ENCODE peak calls at places on chromosomes 13 and 19, in four cellular contexts. One of them, this sample, is unnamed.

GRCh38 chr19:49142866-49143335 is 12.3 kb downstream of the HRC start:
- DNase-seq in breast epithelium: peak
- DNase-seq in Peyer's patch: peak
- DNase-seq in CD8-positive, alpha-beta memory T cell: no peak
- DNase-seq in this sample: peak

GRCh38 chr13:94701313-94702180 is 10.8 kb downstream of the SOX21 start:
- DNase-seq in breast epithelium: no peak
- DNase-seq in Peyer's patch: no peak
- DNase-seq in CD8-positive, alpha-beta memory T cell: no peak
- DNase-seq in this sample: no peak

GRCh38 chr19:49331616-49332055 is 3.6 kb upstream of the CD37 start:
- DNase-seq in breast epithelium: peak
- DNase-seq in Peyer's patch: peak
- DNase-seq in CD8-positive, alpha-beta memory T cell: peak
- DNase-seq in this sample: no peak

GRCh38 chr13:25267715-25268114 is 19.6 kb downstream of the MTMR6 start:
- DNase-seq in breast epithelium: no peak
- DNase-seq in Peyer's patch: no peak
- DNase-seq in CD8-positive, alpha-beta memory T cell: no peak
- DNase-seq in this sample: no peak

GRCh38 chr13:45500492-45501174 is 35.9 kb downstream of the COG3 start:
- DNase-seq in breast epithelium: no peak
- DNase-seq in Peyer's patch: no peak
- DNase-seq in CD8-positive, alpha-beta memory T cell: no peak
- DNase-seq in this sample: peak

GRCh38 chr19:38375098-38375493 is 725 bp downstream of the PSMD8 start:
- DNase-seq in breast epithelium: no peak
- DNase-seq in Peyer's patch: no peak
- DNase-seq in CD8-positive, alpha-beta memory T cell: no peak
- DNase-seq in this sample: no peak

GRCh38 chr13:26061947-26062346 is 10.1 kb upstream of the SHISA2 start:
- DNase-seq in breast epithelium: no peak
- DNase-seq in Peyer's patch: no peak
- DNase-seq in CD8-positive, alpha-beta memory T cell: no peak
- DNase-seq in this sample: peak

GRCh38 chr13:91155512-91156114 is 191.9 kb upstream of the MIR17HG start:
- DNase-seq in breast epithelium: no peak
- DNase-seq in Peyer's patch: no peak
- DNase-seq in CD8-positive, alpha-beta memory T cell: no peak
- DNase-seq in this sample: no peak

GRCh38 chr13:40600145-40600751 is 66.2 kb downstream of the FOXO1 start:
- DNase-seq in breast epithelium: no peak
- DNase-seq in Peyer's patch: no peak
- DNase-seq in CD8-positive, alpha-beta memory T cell: peak
- DNase-seq in this sample: no peak

GRCh38 chr13:113064000-113064533 is 41.5 kb upstream of the F7 start:
- DNase-seq in breast epithelium: no peak
- DNase-seq in Peyer's patch: no peak
- DNase-seq in CD8-positive, alpha-beta memory T cell: peak
- DNase-seq in this sample: no peak

DNA sequence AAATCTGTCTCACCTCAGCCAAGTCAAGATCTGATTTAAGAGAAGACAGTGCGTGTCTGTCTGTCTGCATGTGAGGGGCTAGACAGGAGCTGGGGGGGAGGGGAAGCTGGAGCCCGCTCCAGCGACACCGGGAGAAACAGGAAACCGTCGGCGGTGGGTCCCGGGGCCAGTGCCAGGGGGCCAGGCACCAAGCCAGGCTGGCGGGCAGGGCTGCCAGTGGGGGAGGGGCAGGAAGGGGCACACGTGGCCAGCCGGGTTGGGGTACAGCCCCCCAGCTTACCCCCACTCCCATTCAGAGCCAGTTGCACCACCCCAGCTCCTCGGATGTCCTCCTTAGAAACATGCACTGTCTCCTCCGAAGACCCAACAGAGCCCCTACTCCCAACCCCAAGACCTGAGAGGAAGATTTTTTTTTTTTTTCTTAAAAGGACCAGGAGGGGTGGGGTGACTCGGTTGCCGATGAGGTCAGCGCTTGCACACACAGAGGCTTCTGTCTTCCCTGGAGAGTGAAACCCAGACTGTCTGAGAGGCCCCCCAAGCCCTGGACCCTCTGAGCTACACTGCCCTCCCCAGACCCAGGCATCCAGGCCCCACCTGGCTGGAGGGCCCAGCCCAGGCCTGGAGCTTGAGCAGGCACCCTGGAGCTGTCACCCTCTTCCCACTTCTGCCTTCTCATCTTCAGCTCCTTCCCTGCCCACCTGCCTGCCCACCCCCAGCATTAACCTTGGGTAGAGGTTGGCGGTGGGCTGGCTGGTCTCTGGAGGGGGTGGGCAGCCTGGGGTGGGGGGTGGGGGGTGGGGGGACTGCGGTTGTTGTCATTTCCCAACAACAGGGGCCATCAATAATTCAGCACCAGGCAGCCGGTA is 4.0 kb downstream of the ERF start:
- DNase-seq in breast epithelium: peak
- DNase-seq in Peyer's patch: no peak
- DNase-seq in CD8-positive, alpha-beta memory T cell: no peak
- DNase-seq in this sample: no peak
- H3K27ac ChIP-seq in breast epithelium: peak
- H3K27ac ChIP-seq in Peyer's patch: peak
- H3K27ac ChIP-seq in CD8-positive, alpha-beta memory T cell: no peak
- H3K27ac ChIP-seq in this sample: peak

GRCh38 chr13:21259571-21260455 is 83.4 kb downstream of the MRPL57 start:
- DNase-seq in breast epithelium: no peak
- DNase-seq in Peyer's patch: no peak
- DNase-seq in CD8-positive, alpha-beta memory T cell: no peak
- DNase-seq in this sample: no peak

DNA sequence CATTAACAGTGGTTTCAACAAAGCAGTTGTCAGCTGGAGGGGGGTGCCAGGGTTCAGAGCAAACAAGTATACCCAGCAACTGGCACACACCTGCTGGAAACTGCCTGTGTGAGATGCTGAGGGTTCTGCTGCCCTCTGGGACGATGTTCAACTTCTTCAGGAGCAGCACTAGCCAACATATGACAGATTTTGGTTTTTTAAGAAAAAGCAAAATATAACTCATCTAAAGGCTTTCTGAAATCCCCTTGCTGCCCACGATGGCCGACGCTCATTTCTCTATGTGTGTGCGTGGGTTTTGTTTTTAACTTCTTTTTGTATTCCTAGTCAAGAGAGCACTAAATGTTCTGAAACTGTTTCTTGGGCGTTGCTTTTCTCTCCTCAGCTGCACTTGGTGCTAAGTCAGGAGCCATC is 79.9 kb downstream of the MRPL57 start:
- DNase-seq in breast epithelium: no peak
- DNase-seq in Peyer's patch: no peak
- DNase-seq in CD8-positive, alpha-beta memory T cell: no peak
- DNase-seq in this sample: no peak
- H3K27ac ChIP-seq in breast epithelium: no peak
- H3K27ac ChIP-seq in Peyer's patch: no peak
- H3K27ac ChIP-seq in CD8-positive, alpha-beta memory T cell: no peak
- H3K27ac ChIP-seq in this sample: no peak

GRCh38 chr19:14407889-14408640 is 11.1 kb downstream of the DDX39A start:
- DNase-seq in breast epithelium: no peak
- DNase-seq in Peyer's patch: peak
- DNase-seq in CD8-positive, alpha-beta memory T cell: no peak
- DNase-seq in this sample: no peak

GRCh38 chr19:14408641-14409120 is 10.5 kb downstream of the DDX39A start:
- DNase-seq in breast epithelium: no peak
- DNase-seq in Peyer's patch: no peak
- DNase-seq in CD8-positive, alpha-beta memory T cell: no peak
- DNase-seq in this sample: no peak

GRCh38 chr19:14405380-14405757 is 13.8 kb downstream of the DDX39A start:
- DNase-seq in breast epithelium: no peak
- DNase-seq in Peyer's patch: no peak
- DNase-seq in CD8-positive, alpha-beta memory T cell: no peak
- DNase-seq in this sample: no peak

GRCh38 chr19:14405758-14406644 is 13.1 kb downstream of the DDX39A start:
- DNase-seq in breast epithelium: peak
- DNase-seq in Peyer's patch: peak
- DNase-seq in CD8-positive, alpha-beta memory T cell: peak
- DNase-seq in this sample: no peak

DNA sequence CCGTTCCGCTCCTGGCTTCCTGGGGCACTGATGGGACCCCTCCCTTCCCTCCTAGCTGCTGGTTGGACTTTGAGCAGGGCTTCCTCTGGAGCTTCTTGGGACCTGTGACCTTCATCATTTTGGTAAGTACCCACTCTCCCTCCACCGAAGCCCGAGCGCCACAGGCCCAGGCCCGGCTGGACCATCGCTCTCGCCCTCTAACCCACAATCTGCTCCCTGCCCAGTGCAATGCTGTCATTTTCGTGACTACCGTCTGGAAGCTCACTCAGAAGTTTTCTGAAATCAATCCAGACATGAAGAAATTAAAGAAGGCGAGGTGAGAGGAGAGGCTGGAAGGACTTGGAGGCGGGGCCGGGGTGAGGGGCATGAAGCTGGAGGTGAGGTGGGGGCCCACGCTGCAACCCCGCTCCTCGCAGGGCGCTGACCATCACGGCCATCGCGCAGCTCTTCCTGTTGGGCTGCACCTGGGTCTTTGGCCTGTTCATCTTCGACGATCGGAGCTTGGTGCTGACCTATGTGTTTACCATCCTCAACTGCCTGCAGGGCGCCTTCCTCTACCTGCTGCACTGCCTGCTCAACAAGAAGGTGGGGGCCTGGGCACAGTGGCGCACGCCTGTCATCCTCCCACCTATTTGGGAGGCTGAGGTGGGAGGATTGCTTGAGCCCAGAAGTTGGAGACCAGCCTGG is 12.4 kb downstream of the DDX39A start:
- DNase-seq in breast epithelium: no peak
- DNase-seq in Peyer's patch: no peak
- DNase-seq in CD8-positive, alpha-beta memory T cell: no peak
- DNase-seq in this sample: no peak
- H3K27ac ChIP-seq in breast epithelium: peak
- H3K27ac ChIP-seq in Peyer's patch: peak
- H3K27ac ChIP-seq in CD8-positive, alpha-beta memory T cell: no peak
- H3K27ac ChIP-seq in this sample: no peak

GRCh38 chr19:46133101-46133627 is 8.7 kb upstream of the IGFL3 start:
- DNase-seq in breast epithelium: peak
- DNase-seq in Peyer's patch: no peak
- DNase-seq in CD8-positive, alpha-beta memory T cell: no peak
- DNase-seq in this sample: peak

GRCh38 chr19:46131485-46132143 is 7.1 kb upstream of the IGFL3 start:
- DNase-seq in breast epithelium: no peak
- DNase-seq in Peyer's patch: no peak
- DNase-seq in CD8-positive, alpha-beta memory T cell: no peak
- DNase-seq in this sample: no peak

GRCh38 chr19:46132508-46133100 is 8.1 kb upstream of the IGFL3 start:
- DNase-seq in breast epithelium: no peak
- DNase-seq in Peyer's patch: no peak
- DNase-seq in CD8-positive, alpha-beta memory T cell: no peak
- DNase-seq in this sample: no peak

GRCh38 chr19:46133777-46134231 is 9.3 kb upstream of the IGFL3 start:
- DNase-seq in breast epithelium: no peak
- DNase-seq in Peyer's patch: no peak
- DNase-seq in CD8-positive, alpha-beta memory T cell: no peak
- DNase-seq in this sample: no peak

DNA sequence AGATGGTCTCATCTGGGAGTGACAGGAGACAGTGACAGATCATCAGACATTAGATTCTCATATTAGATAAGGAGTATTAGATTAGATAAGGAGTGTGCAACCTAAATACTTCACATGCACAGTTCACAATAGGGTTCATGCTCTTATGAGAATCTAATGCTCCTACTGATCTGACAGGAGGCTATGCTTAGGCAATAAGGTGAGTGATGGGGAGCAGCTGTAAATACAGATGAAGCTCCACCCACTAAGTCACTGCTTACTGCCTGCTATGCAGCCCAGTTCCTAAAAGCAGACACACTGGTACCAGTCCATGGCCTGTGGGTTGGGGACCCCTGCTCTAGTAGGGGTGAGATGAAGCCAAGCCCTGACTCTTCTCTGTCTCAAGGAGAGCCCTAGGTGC is 10.0 kb upstream of the IGFL3 start:
- DNase-seq in breast epithelium: no peak
- DNase-seq in Peyer's patch: no peak
- DNase-seq in CD8-positive, alpha-beta memory T cell: no peak
- DNase-seq in this sample: peak
- H3K27ac ChIP-seq in breast epithelium: peak
- H3K27ac ChIP-seq in Peyer's patch: no peak
- H3K27ac ChIP-seq in CD8-positive, alpha-beta memory T cell: no peak
- H3K27ac ChIP-seq in this sample: no peak

This sample was measured in AG04450.